ENCODE peak calls at places on chromosome 2, in eight cellular contexts. One of them, this sample, is unnamed. For H3K4me1, the result is how much of the 10 kb centered on the place peaks cover.

GRCh38 chr2:118986733-118987132 is 44.7 kb downstream of the MARCO start:
- DNase-seq in RWPE2: no peak
- DNase-seq in H9: no peak
- DNase-seq in cardiac muscle cell: no peak
- DNase-seq in Peyer's patch: no peak
- DNase-seq in PC-3: no peak
- DNase-seq in GM23338: no peak
- DNase-seq in upper lobe of right lung: no peak
- DNase-seq in this sample: peak

GRCh38 chr2:176324862-176325261 is 55.6 kb downstream of the MTX2 start:
- DNase-seq in H9: no peak
- DNase-seq in Peyer's patch: no peak
- DNase-seq in cardiac muscle cell: no peak
- DNase-seq in GM23338: no peak
- DNase-seq in RWPE2: no peak
- DNase-seq in PC-3: no peak
- DNase-seq in upper lobe of right lung: no peak
- DNase-seq in this sample: no peak

GRCh38 chr2:15746354-15747171 is 154.9 kb downstream of the DDX1 start:
- DNase-seq in upper lobe of right lung: no peak
- DNase-seq in PC-3: no peak
- DNase-seq in RWPE2: no peak
- DNase-seq in cardiac muscle cell: no peak
- DNase-seq in Peyer's patch: no peak
- DNase-seq in H9: no peak
- DNase-seq in GM23338: no peak
- DNase-seq in this sample: no peak

GRCh38 chr2:221337957-221338685 is 234.0 kb downstream of the EPHA4 start:
- DNase-seq in cardiac muscle cell: no peak
- DNase-seq in Peyer's patch: no peak
- DNase-seq in PC-3: no peak
- DNase-seq in upper lobe of right lung: no peak
- DNase-seq in GM23338: no peak
- DNase-seq in RWPE2: no peak
- DNase-seq in H9: no peak
- DNase-seq in this sample: no peak

GRCh38 chr2:110153416-110153815 is 37.8 kb upstream of the MALL start:
- DNase-seq in RWPE2: no peak
- DNase-seq in cardiac muscle cell: no peak
- DNase-seq in Peyer's patch: no peak
- DNase-seq in H9: no peak
- DNase-seq in PC-3: no peak
- DNase-seq in upper lobe of right lung: no peak
- DNase-seq in GM23338: no peak
- DNase-seq in this sample: no peak

GRCh38 chr2:213306320-213306942 is 22.2 kb downstream of the SPAG16 start:
- DNase-seq in upper lobe of right lung: peak
- DNase-seq in PC-3: no peak
- DNase-seq in GM23338: no peak
- DNase-seq in cardiac muscle cell: peak
- DNase-seq in H9: no peak
- DNase-seq in Peyer's patch: no peak
- DNase-seq in RWPE2: no peak
- DNase-seq in this sample: peak

GRCh38 chr2:53509827-53510785 is 257.5 kb upstream of the CHAC2 start:
- DNase-seq in PC-3: no peak
- DNase-seq in cardiac muscle cell: no peak
- DNase-seq in Peyer's patch: no peak
- DNase-seq in upper lobe of right lung: no peak
- DNase-seq in RWPE2: no peak
- DNase-seq in H9: peak
- DNase-seq in GM23338: peak
- DNase-seq in this sample: no peak

GRCh38 chr2:29113027-29113686 is 2.1 kb upstream of the CLIP4 start:
- DNase-seq in H9: no peak
- DNase-seq in GM23338: no peak
- DNase-seq in RWPE2: no peak
- DNase-seq in Peyer's patch: no peak
- DNase-seq in PC-3: no peak
- DNase-seq in cardiac muscle cell: peak
- DNase-seq in upper lobe of right lung: no peak
- DNase-seq in this sample: no peak

GRCh38 chr2:237102428-237102827 is 16.7 kb downstream of the COPS8 start:
- DNase-seq in PC-3: no peak
- DNase-seq in cardiac muscle cell: no peak
- DNase-seq in Peyer's patch: no peak
- DNase-seq in H9: no peak
- DNase-seq in RWPE2: no peak
- DNase-seq in upper lobe of right lung: no peak
- DNase-seq in GM23338: no peak
- DNase-seq in this sample: no peak

GRCh38 chr2:236008006-236008405 is 160.2 kb downstream of the GBX2 start:
- DNase-seq in PC-3: no peak
- DNase-seq in cardiac muscle cell: no peak
- DNase-seq in GM23338: no peak
- DNase-seq in upper lobe of right lung: no peak
- DNase-seq in RWPE2: no peak
- DNase-seq in Peyer's patch: no peak
- DNase-seq in H9: no peak
- DNase-seq in this sample: no peak

GRCh38 chr2:147110317-147110716 is 734.5 kb upstream of the ACVR2A start:
- DNase-seq in upper lobe of right lung: no peak
- DNase-seq in cardiac muscle cell: no peak
- DNase-seq in PC-3: no peak
- DNase-seq in Peyer's patch: no peak
- DNase-seq in RWPE2: no peak
- DNase-seq in GM23338: no peak
- DNase-seq in H9: no peak
- DNase-seq in this sample: no peak

GRCh38 chr2:149858916-149859634 is 271.5 kb upstream of the MMADHC start:
- DNase-seq in GM23338: no peak
- DNase-seq in PC-3: peak
- DNase-seq in RWPE2: no peak
- DNase-seq in upper lobe of right lung: no peak
- DNase-seq in cardiac muscle cell: peak
- DNase-seq in H9: no peak
- DNase-seq in Peyer's patch: no peak
- DNase-seq in this sample: peak

GRCh38 chr2:11019614-11020013 is 107.9 kb downstream of the KCNF1 start:
- DNase-seq in cardiac muscle cell: no peak
- DNase-seq in PC-3: no peak
- DNase-seq in H9: no peak
- DNase-seq in Peyer's patch: no peak
- DNase-seq in RWPE2: no peak
- DNase-seq in upper lobe of right lung: no peak
- DNase-seq in GM23338: no peak
- DNase-seq in this sample: no peak

GRCh38 chr2:214934006-214934405 is 124.5 kb upstream of the BARD1 start:
- DNase-seq in H9: no peak
- DNase-seq in RWPE2: no peak
- DNase-seq in cardiac muscle cell: no peak
- DNase-seq in upper lobe of right lung: no peak
- DNase-seq in PC-3: no peak
- DNase-seq in GM23338: no peak
- DNase-seq in Peyer's patch: no peak
- DNase-seq in this sample: no peak

GRCh38 chr2:36366491-36367120 is 11.0 kb downstream of the CRIM1 start:
- DNase-seq in RWPE2: no peak
- DNase-seq in cardiac muscle cell: no peak
- DNase-seq in Peyer's patch: no peak
- DNase-seq in H9: no peak
- DNase-seq in GM23338: peak
- DNase-seq in upper lobe of right lung: no peak
- DNase-seq in PC-3: peak
- DNase-seq in this sample: no peak

GRCh38 chr2:36369163-36369562 is 13.6 kb downstream of the CRIM1 start:
- DNase-seq in PC-3: no peak
- DNase-seq in RWPE2: no peak
- DNase-seq in H9: no peak
- DNase-seq in Peyer's patch: no peak
- DNase-seq in cardiac muscle cell: no peak
- DNase-seq in GM23338: no peak
- DNase-seq in upper lobe of right lung: no peak
- DNase-seq in this sample: no peak

GRCh38 chr2:36367497-36368353 is 12.1 kb downstream of the CRIM1 start:
- DNase-seq in H9: no peak
- DNase-seq in PC-3: peak
- DNase-seq in upper lobe of right lung: no peak
- DNase-seq in cardiac muscle cell: peak
- DNase-seq in Peyer's patch: no peak
- DNase-seq in GM23338: peak
- DNase-seq in RWPE2: no peak
- DNase-seq in this sample: no peak

GRCh38 chr2:36369711-36370110 is 14.1 kb downstream of the CRIM1 start:
- DNase-seq in cardiac muscle cell: no peak
- DNase-seq in Peyer's patch: no peak
- DNase-seq in PC-3: no peak
- DNase-seq in GM23338: no peak
- DNase-seq in RWPE2: no peak
- DNase-seq in H9: no peak
- DNase-seq in upper lobe of right lung: no peak
- DNase-seq in this sample: no peak

DNA sequence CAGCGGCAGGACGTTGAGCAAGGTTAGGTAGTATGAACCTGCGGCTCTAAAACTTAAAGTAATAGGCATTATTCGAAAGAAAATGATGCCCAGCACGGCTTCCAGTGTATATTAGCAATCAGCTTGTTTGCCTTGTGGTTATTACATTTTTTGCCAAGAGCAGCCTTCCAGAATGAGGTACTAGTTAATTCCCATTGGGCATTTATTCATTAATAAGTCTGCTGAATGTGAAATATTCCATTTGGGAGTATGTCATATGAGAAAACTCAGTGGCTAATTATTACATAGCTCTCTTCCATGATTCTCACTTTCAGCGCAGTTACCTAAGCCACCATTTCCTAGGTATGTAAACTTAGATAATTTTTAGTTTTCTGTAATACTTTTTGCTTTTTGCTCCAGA is 12.9 kb downstream of the CRIM1 start:
- DNase-seq in GM23338: no peak
- DNase-seq in upper lobe of right lung: no peak
- DNase-seq in RWPE2: no peak
- DNase-seq in Peyer's patch: no peak
- DNase-seq in H9: no peak
- DNase-seq in cardiac muscle cell: no peak
- DNase-seq in PC-3: no peak
- DNase-seq in this sample: no peak
- H3K4me1 ChIP-seq in GM23338: half or more
- H3K4me1 ChIP-seq in upper lobe of right lung: half or more
- H3K4me1 ChIP-seq in RWPE2: half or more
- H3K4me1 ChIP-seq in Peyer's patch: under half
- H3K4me1 ChIP-seq in H9: under half
- H3K4me1 ChIP-seq in cardiac muscle cell: under half
- H3K4me1 ChIP-seq in PC-3: half or more
- H3K4me1 ChIP-seq in this sample: under half

GRCh38 chr2:157264099-157264498 is 6.6 kb downstream of the GALNT5 start:
- DNase-seq in RWPE2: no peak
- DNase-seq in Peyer's patch: no peak
- DNase-seq in GM23338: no peak
- DNase-seq in H9: no peak
- DNase-seq in cardiac muscle cell: peak
- DNase-seq in upper lobe of right lung: no peak
- DNase-seq in PC-3: no peak
- DNase-seq in this sample: no peak
- H3K4me1 ChIP-seq in RWPE2: under half
- H3K4me1 ChIP-seq in Peyer's patch: under half
- H3K4me1 ChIP-seq in GM23338: under half
- H3K4me1 ChIP-seq in H9: under half
- H3K4me1 ChIP-seq in cardiac muscle cell: under half
- H3K4me1 ChIP-seq in upper lobe of right lung: under half
- H3K4me1 ChIP-seq in PC-3: under half
- H3K4me1 ChIP-seq in this sample: under half

DNA sequence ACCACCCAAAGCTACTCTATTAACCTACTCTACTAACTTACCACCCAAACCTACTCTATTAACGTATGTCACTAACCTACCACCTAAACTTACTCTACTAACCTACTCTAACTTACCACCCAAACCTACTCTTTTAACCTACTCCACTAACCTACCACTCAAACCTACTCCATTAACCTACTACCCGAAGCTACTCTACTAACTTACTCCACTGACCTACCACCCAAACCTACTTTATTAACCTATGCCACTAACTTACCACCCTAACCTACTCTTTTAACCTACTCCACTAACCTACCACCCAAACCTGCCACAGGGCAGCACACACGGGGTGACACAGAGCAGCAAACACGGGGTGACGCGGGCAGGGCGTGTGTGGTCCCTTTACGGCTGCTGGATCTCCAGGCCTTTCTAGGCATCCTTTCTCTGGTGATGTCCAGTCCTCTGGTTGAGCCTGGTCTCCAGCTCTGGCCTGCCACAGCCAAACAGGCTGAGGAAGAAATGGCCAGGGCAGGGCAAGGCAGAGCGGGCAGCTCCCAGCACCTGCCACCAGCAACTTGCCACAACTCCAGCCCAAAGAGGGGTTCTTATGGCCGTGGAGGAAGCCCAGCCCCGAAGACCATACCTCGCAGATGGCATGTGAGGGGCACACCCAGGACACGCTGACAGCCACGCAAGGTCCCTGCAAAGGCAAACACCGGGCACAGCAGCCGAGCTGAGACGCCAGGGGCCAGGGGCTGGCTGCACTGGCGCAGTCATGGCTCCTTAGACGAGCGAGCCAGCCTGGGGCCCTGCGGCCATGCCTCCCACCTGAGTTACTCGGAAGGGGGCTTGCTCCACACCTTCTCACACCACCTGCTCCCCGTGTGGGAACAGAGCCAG is 25.7 kb downstream of the PXDN start:
- DNase-seq in RWPE2: no peak
- DNase-seq in Peyer's patch: no peak
- DNase-seq in upper lobe of right lung: no peak
- DNase-seq in H9: no peak
- DNase-seq in cardiac muscle cell: no peak
- DNase-seq in GM23338: no peak
- DNase-seq in PC-3: no peak
- DNase-seq in this sample: no peak
- H3K4me1 ChIP-seq in RWPE2: under half
- H3K4me1 ChIP-seq in Peyer's patch: under half
- H3K4me1 ChIP-seq in upper lobe of right lung: under half
- H3K4me1 ChIP-seq in H9: under half
- H3K4me1 ChIP-seq in cardiac muscle cell: under half
- H3K4me1 ChIP-seq in GM23338: under half
- H3K4me1 ChIP-seq in PC-3: half or more
- H3K4me1 ChIP-seq in this sample: under half

DNA sequence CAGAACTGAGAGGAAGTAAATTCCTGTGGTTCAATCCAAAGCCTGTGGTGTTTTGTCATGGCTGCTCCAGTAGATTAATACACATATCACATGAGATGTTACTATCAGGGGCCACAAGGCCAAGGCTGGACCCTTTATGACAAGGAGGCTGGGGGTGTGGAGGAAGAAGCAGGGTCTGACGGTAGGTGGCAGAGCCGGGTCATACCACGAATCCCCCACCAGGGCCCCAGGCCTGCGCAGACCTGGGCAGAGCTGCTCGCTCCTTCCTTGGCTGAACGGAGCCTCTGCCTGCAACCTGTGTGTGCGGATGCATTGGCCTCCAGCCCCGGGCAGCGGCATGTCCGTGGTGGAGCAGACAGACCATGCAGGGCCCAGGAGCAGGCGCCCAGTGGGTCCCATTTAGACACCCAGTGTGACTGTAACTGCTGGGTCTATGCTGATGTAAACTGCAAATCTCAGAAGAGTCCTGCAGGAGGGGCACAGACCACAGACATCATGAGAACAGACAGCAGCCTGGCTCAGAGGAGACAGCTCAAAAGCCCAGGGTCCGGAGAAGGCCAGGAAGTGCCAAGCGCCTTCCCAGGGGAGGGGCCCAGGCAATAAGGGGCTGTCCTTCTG is 155.2 kb downstream of the PXDN start:
- DNase-seq in H9: peak
- DNase-seq in RWPE2: peak
- DNase-seq in PC-3: no peak
- DNase-seq in GM23338: peak
- DNase-seq in Peyer's patch: no peak
- DNase-seq in upper lobe of right lung: peak
- DNase-seq in cardiac muscle cell: peak
- DNase-seq in this sample: no peak
- H3K4me1 ChIP-seq in H9: under half
- H3K4me1 ChIP-seq in RWPE2: under half
- H3K4me1 ChIP-seq in PC-3: half or more
- H3K4me1 ChIP-seq in GM23338: under half
- H3K4me1 ChIP-seq in Peyer's patch: under half
- H3K4me1 ChIP-seq in upper lobe of right lung: under half
- H3K4me1 ChIP-seq in cardiac muscle cell: under half
- H3K4me1 ChIP-seq in this sample: under half